ENCODE peak calls at places on chromosomes 4 and X, in four cellular contexts. K is GM12878, G is body of pancreas, M is kidney epithelial cell. Z is an unnamed sample.

GRCh38 chr4:22485751-22486150 is 30.1 kb downstream of the ADGRA3 start:
- DNase-seq in M (no peak), K (no peak), G (peak; percentile 23), Z (no peak)

GRCh38 chrX:65463550-65463949 is 71.0 kb downstream of the LAS1L start:
- DNase-seq in M (no peak), K (no peak), G (no peak), Z (no peak)

GRCh38 chr4:12579172-12579571 is 905.0 kb downstream of the RAB28 start:
- DNase-seq in M (no peak), K (no peak), G (no peak), Z (no peak)

GRCh38 chr4:179112441-179113170 is 1670.4 kb upstream of the AGA start:
- DNase-seq in M (no peak), K (no peak), G (no peak), Z (no peak)

GRCh38 chr4:82515705-82516104 is 46.1 kb downstream of the TMEM150C start:
- DNase-seq in K (no peak), M (no peak), G (peak; percentile 34), Z (no peak)

GRCh38 chrX:11663875-11664210 is 1.9 kb downstream of the ARHGAP6 start:
- DNase-seq in K (no peak), M (no peak), G (no peak), Z (no peak)

GRCh38 chrX:135543924-135544323 is 23.5 kb downstream of the INTS6L start:
- DNase-seq in M (no peak), G (no peak), K (no peak), Z (peak; percentile 4)

GRCh38 chr4:4820264-4820663 is 39.2 kb upstream of the MSX1 start:
- DNase-seq in K (no peak), M (no peak), G (no peak), Z (no peak)

GRCh38 chr4:128542047-128542446 is 254.4 kb upstream of the PGRMC2 start:
- DNase-seq in K (no peak), M (no peak), G (no peak), Z (no peak)

GRCh38 chrX:133921764-133922389 is 63.5 kb downstream of the GPC3 start:
- DNase-seq in M (no peak), G (peak; percentile 71), K (no peak), Z (peak; percentile 56)

GRCh38 chrX:45140812-45141211 is 59.9 kb downstream of the DIPK2B start:
- DNase-seq in K (no peak), M (no peak), G (no peak), Z (no peak)

GRCh38 chr4:99817310-99817885 is 771 bp downstream of the DAPP1 start:
- DNase-seq in M (no peak), K (no peak), G (no peak), Z (no peak)

GRCh38 chr4:184825394-184826314 is at the start of gene ACSL1:
- DNase-seq in G (peak; percentile 80), M (no peak), K (no peak), Z (peak; percentile 68)

GRCh38 chr4:38950734-38951133 is 81.5 kb downstream of the TMEM156 start:
- DNase-seq in K (no peak), M (no peak), G (no peak), Z (no peak)

GRCh38 chr4:156294577-156294976 is 340.9 kb upstream of the CTSO start:
- DNase-seq in K (no peak), M (peak; percentile 73), G (no peak), Z (peak; percentile 6)

GRCh38 chrX:41293269-41293668 is 40.7 kb upstream of the DDX3X start:
- DNase-seq in G (no peak), K (no peak), M (no peak), Z (no peak)

GRCh38 chrX:123964155-123964554 is 2.6 kb downstream of the STAG2 start:
- DNase-seq in G (no peak), K (no peak), M (no peak), Z (no peak)

GRCh38 chr4:185535818-185536729 is 767 bp upstream of the PDLIM3 start:
- DNase-seq in M (no peak), G (peak; percentile 26), K (no peak), Z (no peak)

GRCh38 chr4:86359944-86360478 is at the start of gene MAPK10:
- DNase-seq in G (peak; percentile 73), M (peak; percentile 80), K (peak; percentile 62), Z (peak; percentile 63)

GRCh38 chr4:177961709-177962380 is 519.6 kb upstream of the AGA start:
- DNase-seq in M (no peak), K (no peak), G (no peak), Z (no peak)

GRCh38 chr4:13143234-13143633 is 340.9 kb downstream of the RAB28 start:
- DNase-seq in G (no peak), K (no peak), M (no peak), Z (no peak)

GRCh38 chr4:54937501-54937900 is 187.9 kb downstream of the KDR start:
- DNase-seq in G (no peak), K (no peak), M (no peak), Z (no peak)

GRCh38 chr4:124203613-124204284 is 508.8 kb downstream of the ANKRD50 start:
- DNase-seq in K (no peak), G (no peak), M (no peak), Z (no peak)

GRCh38 chr4:11313157-11313943 is 115.3 kb downstream of the HS3ST1 start:
- DNase-seq in K (no peak), G (no peak), M (no peak), Z (no peak)

GRCh38 chr4:73803213-73803612 is 33.3 kb upstream of the CXCL6 start:
- DNase-seq in G (no peak), K (no peak), M (no peak), Z (no peak)

GRCh38 chr4:114383721-114384120 is 214.9 kb upstream of the UGT8 start:
- DNase-seq in G (no peak), K (no peak), M (peak; percentile 32), Z (no peak)

GRCh38 chr4:120723986-120724385 is 198.5 kb downstream of the PRDM5 start:
- DNase-seq in G (no peak), M (no peak), K (no peak), Z (no peak)

GRCh38 chr4:16524911-16525574 is 298.8 kb upstream of the TAPT1 start:
- DNase-seq in M (no peak), K (no peak), G (no peak), Z (no peak)

GRCh38 chr4:159297088-159297487 is 194.2 kb downstream of the RAPGEF2 start:
- DNase-seq in K (no peak), M (no peak), G (no peak), Z (no peak)

GRCh38 chr4:53009824-53010223 is 147.7 kb downstream of the RASL11B start:
- DNase-seq in G (no peak), K (no peak), M (no peak), Z (no peak)

GRCh38 chr4:90078440-90078839 is 48.8 kb upstream of the CCSER1 start:
- DNase-seq in G (no peak), K (no peak), M (no peak), Z (no peak)

GRCh38 chr4:111952708-111953107 is 192.5 kb upstream of the FAM241A start:
- DNase-seq in K (no peak), G (no peak), M (no peak), Z (no peak)

GRCh38 chr4:65747386-65747785 is 77.1 kb upstream of the EPHA5 start:
- DNase-seq in K (no peak), G (no peak), M (no peak), Z (no peak)

GRCh38 chrX:154719132-154719675 is 31.7 kb downstream of the GAB3 start:
- DNase-seq in K (no peak), M (no peak), G (no peak), Z (no peak)

GRCh38 chr4:136769717-136770116 is 762.6 kb downstream of the PCDH18 start:
- DNase-seq in K (no peak), G (no peak), M (no peak), Z (no peak)

GRCh38 chr4:136768213-136768924 is 763.9 kb downstream of the PCDH18 start:
- DNase-seq in G (no peak), K (no peak), M (no peak), Z (no peak)

GRCh38 chr4:136763844-136764446 is 768.3 kb downstream of the PCDH18 start:
- DNase-seq in G (no peak), M (no peak), K (no peak), Z (no peak)

GRCh38 chr4:136768925-136769275 is 763.4 kb downstream of the PCDH18 start:
- DNase-seq in K (no peak), M (no peak), G (no peak), Z (no peak)
- TF ChIP-seq CTCF in K (no peak), M (no peak), G (no peak), Z (no peak)

DNA sequence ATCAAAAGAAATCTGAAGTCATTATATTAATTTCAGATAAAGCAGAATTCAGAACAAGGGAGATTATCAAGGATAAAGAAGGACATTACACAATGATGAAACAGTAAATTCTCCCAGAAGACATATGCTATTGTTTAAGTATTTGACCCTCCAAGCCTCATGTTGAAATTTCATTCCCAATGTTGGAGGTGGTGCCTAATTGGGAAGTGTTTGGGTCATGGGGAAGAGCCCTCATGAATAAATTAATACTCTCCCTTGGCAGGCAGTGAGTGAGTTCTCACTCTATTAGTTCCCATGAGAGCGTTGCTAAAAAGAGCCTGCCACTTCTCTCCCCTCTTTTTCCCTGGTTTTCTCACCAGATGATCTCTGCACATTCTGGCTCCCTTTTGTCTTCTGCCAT is 249.9 kb upstream of the GRIA3 start:
- DNase-seq in K (no peak), M (no peak), G (no peak), Z (no peak)
- TF ChIP-seq CTCF in K (no peak), M (no peak), G (no peak), Z (no peak)

GRCh38 chrX:115940888-115941332 is 229.6 kb upstream of the AGTR2 start:
- DNase-seq in K (peak; percentile 43), M (peak; percentile 4), G (peak; percentile 92), Z (peak; percentile 55)
- TF ChIP-seq CTCF in K (peak; percentile 40), M (no peak), G (peak; percentile 63), Z (no peak)

DNA sequence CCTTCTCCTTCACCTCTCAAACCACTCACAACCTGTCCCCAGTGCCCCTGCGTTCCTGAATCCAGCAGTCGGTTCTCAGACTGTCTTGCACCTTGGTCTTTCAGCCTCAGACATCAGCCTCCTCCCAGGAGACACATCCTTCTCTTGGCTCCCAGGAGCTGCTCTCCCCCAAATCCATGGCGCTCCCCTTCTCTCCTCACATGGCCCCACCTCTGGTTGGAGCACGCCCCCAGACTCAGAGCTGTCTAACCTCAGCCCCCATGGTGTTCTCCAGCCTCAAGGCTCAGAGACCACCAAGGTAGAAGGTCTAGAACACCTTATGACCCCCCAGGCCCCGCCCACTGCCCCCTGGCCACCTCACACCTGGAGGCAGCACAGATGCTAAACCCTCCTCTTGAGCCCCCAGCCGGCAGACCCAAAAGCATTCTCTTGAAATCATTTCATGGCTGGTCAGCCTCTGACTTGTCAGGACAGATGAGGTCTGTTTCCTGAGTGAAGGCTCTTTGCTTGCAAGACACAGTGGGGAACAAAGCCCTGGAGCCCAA is 47.9 kb downstream of the ADRA2C start:
- DNase-seq in G (no peak), K (no peak), M (no peak), Z (no peak)
- TF ChIP-seq CTCF in G (no peak), K (no peak), M (no peak), Z (no peak)

DNA sequence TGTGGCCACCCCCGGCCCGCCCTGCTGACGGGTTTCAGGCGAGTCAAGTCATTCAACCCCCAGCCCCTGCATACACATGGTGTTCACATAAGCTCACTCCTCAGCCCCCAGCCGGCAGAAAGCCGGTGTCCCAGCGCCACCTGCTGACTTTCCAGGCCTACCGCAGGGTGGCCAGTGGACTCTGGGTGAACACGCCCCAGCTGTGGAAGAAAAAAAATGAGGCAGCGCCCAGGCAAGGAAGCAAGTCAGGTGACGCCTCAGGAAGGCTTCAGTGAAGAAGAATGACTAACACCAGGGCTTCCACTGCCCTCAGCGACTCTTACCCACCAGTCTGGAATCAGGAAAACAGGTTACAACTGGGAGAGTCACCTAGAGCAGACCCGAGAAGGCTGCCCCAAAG is 15.8 kb downstream of the BCAP31 start:
- DNase-seq in G (peak; percentile 84), K (no peak), M (peak; percentile 75), Z (peak; percentile 73)
- TF ChIP-seq CTCF in G (peak; percentile 67), K (peak; percentile 40), M (peak; percentile 66), Z (peak; percentile 13)